ENCODE peak calls at places on chromosomes 16 and 17, in eight cellular contexts. F is NCI-H774, R is AG04450, W is AG20443, O is astrocyte of the spinal cord, X is AG08395, A is fibroblast of villous mesenchyme, Q is nephron progenitor cell. G is an unnamed sample.

GRCh38 chr16:31135535-31136286 is at the start of gene PRSS8:
- DNase-seq in F (peak; percentile 28), R (no peak), W (no peak), O (no peak), X (no peak), A (no peak), Q (peak; percentile 62), G (no peak)

GRCh38 chr16:86210403-86211193 is 299.7 kb upstream of the FOXF1 start:
- DNase-seq in F (no peak), R (no peak), W (no peak), O (no peak), X (no peak), A (no peak), Q (no peak), G (no peak)

GRCh38 chr16:52076332-52077115 is 470.4 kb downstream of the TOX3 start:
- DNase-seq in F (no peak), R (no peak), W (no peak), O (no peak), X (no peak), A (no peak), Q (no peak), G (no peak)

GRCh38 chr16:15435216-15435864 is 952 bp downstream of the BMERB1 start:
- DNase-seq in F (no peak), R (no peak), W (no peak), O (no peak), X (no peak), A (peak; percentile 49), Q (peak; percentile 26), G (no peak)

GRCh38 chr17:64156670-64157069 is 26.7 kb upstream of the ERN1 start:
- DNase-seq in F (no peak), R (no peak), W (no peak), O (no peak), X (no peak), A (no peak), Q (no peak), G (no peak)

GRCh38 chr16:61858996-61859395 is 177.2 kb downstream of the CDH8 start:
- DNase-seq in F (no peak), R (no peak), W (peak; percentile 47), O (peak; percentile 30), X (peak; percentile 61), A (peak; percentile 1), Q (no peak), G (no peak)

GRCh38 chr16:35795361-35796029 is 2336.1 kb downstream of the TP53TG3F start:
- DNase-seq in F (no peak), R (no peak), W (no peak), O (no peak), X (no peak), A (no peak), Q (no peak), G (no peak)

GRCh38 chr17:76791053-76791980 is 53.4 kb downstream of the MFSD11 start:
- DNase-seq in F (peak; percentile 38), R (no peak), W (peak; percentile 77), O (peak; percentile 83), X (peak; percentile 72), A (peak; percentile 87), Q (no peak), G (no peak)

GRCh38 chr16:68985855-68986254 is 119.6 kb upstream of the HAS3 start:
- DNase-seq in F (no peak), R (peak; percentile 39), W (no peak), O (peak; percentile 67), X (peak; percentile 9), A (peak; percentile 76), Q (no peak), G (no peak)

GRCh38 chr17:81513669-81514484 is 1.3 kb upstream of the ACTG1 start:
- DNase-seq in F (peak; percentile 78), R (no peak), W (peak; percentile 58), O (peak; percentile 78), X (peak; percentile 54), A (peak; percentile 80), Q (peak; percentile 78), G (no peak)

GRCh38 chr16:85607331-85607765 is 5.8 kb upstream of the GSE1 start:
- DNase-seq in F (no peak), R (no peak), W (no peak), O (no peak), X (no peak), A (peak; percentile 58), Q (peak; percentile 47), G (no peak)

GRCh38 chr17:69574257-69575197 is 160.0 kb downstream of the MAP2K6 start:
- DNase-seq in F (no peak), R (peak; percentile 33), W (no peak), O (peak; percentile 74), X (no peak), A (peak; percentile 62), Q (no peak), G (no peak)

GRCh38 chr17:57552114-57552601 is 192.9 kb downstream of the CCDC182 start:
- DNase-seq in F (no peak), R (no peak), W (peak; percentile 46), O (peak; percentile 57), X (peak; percentile 17), A (peak; percentile 76), Q (peak; percentile 77), G (no peak)

GRCh38 chr17:50111687-50112655 is 16.8 kb downstream of the PDK2 start:
- DNase-seq in F (no peak), R (no peak), W (no peak), O (no peak), X (no peak), A (no peak), Q (peak; percentile 55), G (no peak)

GRCh38 chr17:34122529-34122928 is 132.6 kb upstream of the CCL2 start:
- DNase-seq in F (no peak), R (no peak), W (no peak), O (no peak), X (no peak), A (no peak), Q (no peak), G (no peak)

GRCh38 chr16:74019608-74020007 is 277.0 kb upstream of the PSMD7 start:
- DNase-seq in F (no peak), R (no peak), W (no peak), O (no peak), X (no peak), A (no peak), Q (no peak), G (no peak)

GRCh38 chr16:56547120-56547948 is 17.5 kb upstream of the MT4 start:
- DNase-seq in F (no peak), R (peak; percentile 55), W (peak; percentile 52), O (peak; percentile 33), X (peak; percentile 64), A (peak; percentile 72), Q (no peak), G (no peak)

GRCh38 chr16:89478576-89479221 is 11.7 kb downstream of the ANKRD11 start:
- DNase-seq in F (no peak), R (no peak), W (peak; percentile 69), O (no peak), X (peak; percentile 62), A (peak; percentile 61), Q (no peak), G (no peak)

GRCh38 chr16:21589551-21589950 is 9.8 kb upstream of the METTL9 start:
- DNase-seq in F (no peak), R (no peak), W (no peak), O (no peak), X (no peak), A (no peak), Q (no peak), G (no peak)

GRCh38 chr16:19691161-19691850 is 26.7 kb downstream of the KNOP1 start:
- DNase-seq in F (no peak), R (no peak), W (no peak), O (peak; percentile 50), X (no peak), A (no peak), Q (no peak), G (no peak)

GRCh38 chr17:81568416-81568815 is 16.3 kb upstream of the FAAP100 start:
- DNase-seq in F (no peak), R (no peak), W (no peak), O (no peak), X (no peak), A (no peak), Q (no peak), G (no peak)

GRCh38 chr16:83689385-83689831 is 118.4 kb upstream of the HSBP1 start:
- DNase-seq in F (no peak), R (peak; percentile 67), W (peak; percentile 86), O (peak; percentile 84), X (peak; percentile 93), A (peak; percentile 94), Q (no peak), G (no peak)

GRCh38 chr17:80847506-80848230 is 144.0 kb upstream of the CHMP6 start:
- DNase-seq in F (no peak), R (no peak), W (no peak), O (no peak), X (no peak), A (no peak), Q (no peak), G (no peak)

GRCh38 chr17:15106540-15106939 is 158.6 kb downstream of the PMP22 start:
- DNase-seq in F (no peak), R (no peak), W (no peak), O (no peak), X (peak; percentile 19), A (no peak), Q (no peak), G (peak; percentile 39)

GRCh38 chr17:8835106-8835505 is 32.4 kb downstream of the PIK3R6 start:
- DNase-seq in F (no peak), R (no peak), W (peak; percentile 2), O (no peak), X (no peak), A (no peak), Q (no peak), G (no peak)

GRCh38 chr16:20650400-20651159 is 46.9 kb downstream of the ACSM1 start:
- DNase-seq in F (no peak), R (no peak), W (no peak), O (no peak), X (no peak), A (no peak), Q (no peak), G (no peak)

GRCh38 chr17:66589892-66590291 is 245.0 kb upstream of the CACNG5 start:
- DNase-seq in F (no peak), R (no peak), W (no peak), O (no peak), X (no peak), A (no peak), Q (no peak), G (no peak)

G was measured in 8988T.